ENCODE peak calls at places on chromosomes 16 and 17, in five cellular contexts. One of them, this sample, is unnamed.

GRCh38 chr17:65064452-65065019 is 8.0 kb upstream of the GNA13 start:
- DNase-seq in activated effector memory CD4-positive, alpha-beta T cell treated with Interleukin-2 at 50 U/mL for 16 hours: no peak
- DNase-seq in stomach: no peak
- DNase-seq in breast epithelium: no peak
- DNase-seq in fibroblast of pulmonary artery: peak; percentile 59
- DNase-seq in this sample: no peak

GRCh38 chr16:55811811-55812210 is 21.1 kb downstream of the CES1 start:
- DNase-seq in breast epithelium: no peak
- DNase-seq in fibroblast of pulmonary artery: no peak
- DNase-seq in activated effector memory CD4-positive, alpha-beta T cell treated with Interleukin-2 at 50 U/mL for 16 hours: no peak
- DNase-seq in stomach: no peak
- DNase-seq in this sample: no peak

GRCh38 chr17:81994593-81995462 is 17.4 kb downstream of the ASPSCR1 start:
- DNase-seq in fibroblast of pulmonary artery: no peak
- DNase-seq in stomach: peak; percentile 69
- DNase-seq in activated effector memory CD4-positive, alpha-beta T cell treated with Interleukin-2 at 50 U/mL for 16 hours: no peak
- DNase-seq in breast epithelium: no peak
- DNase-seq in this sample: no peak

GRCh38 chr16:70768205-70768580 is 32.8 kb downstream of the VAC14 start:
- DNase-seq in stomach: no peak
- DNase-seq in fibroblast of pulmonary artery: no peak
- DNase-seq in breast epithelium: no peak
- DNase-seq in activated effector memory CD4-positive, alpha-beta T cell treated with Interleukin-2 at 50 U/mL for 16 hours: no peak
- DNase-seq in this sample: no peak

GRCh38 chr16:2388875-2389433 is 40.3 kb upstream of the CCNF start:
- DNase-seq in breast epithelium: no peak
- DNase-seq in activated effector memory CD4-positive, alpha-beta T cell treated with Interleukin-2 at 50 U/mL for 16 hours: no peak
- DNase-seq in fibroblast of pulmonary artery: peak; percentile 27
- DNase-seq in stomach: peak; percentile 84
- DNase-seq in this sample: no peak

GRCh38 chr17:5583426-5584382 is 605 bp downstream of the NLRP1 start:
- DNase-seq in activated effector memory CD4-positive, alpha-beta T cell treated with Interleukin-2 at 50 U/mL for 16 hours: no peak
- DNase-seq in fibroblast of pulmonary artery: no peak
- DNase-seq in stomach: no peak
- DNase-seq in breast epithelium: no peak
- DNase-seq in this sample: peak; percentile 17

GRCh38 chr17:48498168-48498840 is 32.5 kb downstream of the HOXB1 start:
- DNase-seq in activated effector memory CD4-positive, alpha-beta T cell treated with Interleukin-2 at 50 U/mL for 16 hours: no peak
- DNase-seq in fibroblast of pulmonary artery: no peak
- DNase-seq in stomach: no peak
- DNase-seq in breast epithelium: no peak
- DNase-seq in this sample: no peak

GRCh38 chr17:40112191-40112590 is 9.6 kb upstream of the MSL1 start:
- DNase-seq in breast epithelium: no peak
- DNase-seq in activated effector memory CD4-positive, alpha-beta T cell treated with Interleukin-2 at 50 U/mL for 16 hours: no peak
- DNase-seq in fibroblast of pulmonary artery: no peak
- DNase-seq in stomach: no peak
- DNase-seq in this sample: no peak

GRCh38 chr17:78532311-78532710 is 44.9 kb downstream of the DNAH17 start:
- DNase-seq in activated effector memory CD4-positive, alpha-beta T cell treated with Interleukin-2 at 50 U/mL for 16 hours: no peak
- DNase-seq in breast epithelium: no peak
- DNase-seq in fibroblast of pulmonary artery: no peak
- DNase-seq in stomach: no peak
- DNase-seq in this sample: no peak

GRCh38 chr17:1067282-1067956 is 70.5 kb downstream of the TIMM22 start:
- DNase-seq in breast epithelium: no peak
- DNase-seq in fibroblast of pulmonary artery: no peak
- DNase-seq in activated effector memory CD4-positive, alpha-beta T cell treated with Interleukin-2 at 50 U/mL for 16 hours: no peak
- DNase-seq in stomach: peak; percentile 54
- DNase-seq in this sample: no peak

GRCh38 chr17:47229535-47230443 is 20.6 kb downstream of the MYL4 start:
- DNase-seq in breast epithelium: peak; percentile 83
- DNase-seq in activated effector memory CD4-positive, alpha-beta T cell treated with Interleukin-2 at 50 U/mL for 16 hours: peak; percentile 38
- DNase-seq in stomach: peak; percentile 85
- DNase-seq in fibroblast of pulmonary artery: peak; percentile 97
- DNase-seq in this sample: peak; percentile 66

GRCh38 chr17:47670064-47670463 is 20.3 kb downstream of the KPNB1 start:
- DNase-seq in fibroblast of pulmonary artery: no peak
- DNase-seq in activated effector memory CD4-positive, alpha-beta T cell treated with Interleukin-2 at 50 U/mL for 16 hours: no peak
- DNase-seq in stomach: no peak
- DNase-seq in breast epithelium: no peak
- DNase-seq in this sample: no peak

GRCh38 chr16:84065536-84066132 is 23.0 kb upstream of the SLC38A8 start:
- DNase-seq in stomach: peak; percentile 53
- DNase-seq in activated effector memory CD4-positive, alpha-beta T cell treated with Interleukin-2 at 50 U/mL for 16 hours: no peak
- DNase-seq in fibroblast of pulmonary artery: peak; percentile 72
- DNase-seq in breast epithelium: no peak
- DNase-seq in this sample: no peak

GRCh38 chr17:75557075-75557851 is 30.3 kb upstream of the MYO15B start:
- DNase-seq in activated effector memory CD4-positive, alpha-beta T cell treated with Interleukin-2 at 50 U/mL for 16 hours: no peak
- DNase-seq in stomach: peak; percentile 95
- DNase-seq in fibroblast of pulmonary artery: peak; percentile 21
- DNase-seq in breast epithelium: peak; percentile 68
- DNase-seq in this sample: no peak

GRCh38 chr16:12170103-12171025 is 193.8 kb downstream of the SNX29 start:
- DNase-seq in activated effector memory CD4-positive, alpha-beta T cell treated with Interleukin-2 at 50 U/mL for 16 hours: no peak
- DNase-seq in fibroblast of pulmonary artery: peak; percentile 44
- DNase-seq in breast epithelium: no peak
- DNase-seq in stomach: no peak
- DNase-seq in this sample: no peak

GRCh38 chr17:6479626-6480324 is 35.5 kb downstream of the PIMREG start:
- DNase-seq in activated effector memory CD4-positive, alpha-beta T cell treated with Interleukin-2 at 50 U/mL for 16 hours: no peak
- DNase-seq in fibroblast of pulmonary artery: peak; percentile 26
- DNase-seq in breast epithelium: no peak
- DNase-seq in stomach: no peak
- DNase-seq in this sample: no peak

GRCh38 chr16:27426423-27427408 is 24.7 kb downstream of the IL21R start:
- DNase-seq in stomach: peak; percentile 26
- DNase-seq in activated effector memory CD4-positive, alpha-beta T cell treated with Interleukin-2 at 50 U/mL for 16 hours: peak; percentile 67
- DNase-seq in fibroblast of pulmonary artery: peak; percentile 86
- DNase-seq in breast epithelium: no peak
- DNase-seq in this sample: peak; percentile 79

GRCh38 chr17:50532452-50533024 is at the start of gene EPN3:
- DNase-seq in stomach: peak; percentile 89
- DNase-seq in breast epithelium: peak; percentile 84
- DNase-seq in activated effector memory CD4-positive, alpha-beta T cell treated with Interleukin-2 at 50 U/mL for 16 hours: no peak
- DNase-seq in fibroblast of pulmonary artery: no peak
- DNase-seq in this sample: no peak